ENCODE peak calls at places on chromosomes 2 and 18, in five cellular contexts. W is brain microvascular endothelial cell, F is upper lobe of right lung, B is fibroblast of villous mesenchyme, D is DND-41. I is an unnamed sample.

GRCh38 chr2:70443078-70443465 is 110.6 kb downstream of the TGFA start:
- DNase-seq in W (no peak), F (no peak), B (no peak), D (no peak), I (no peak)

GRCh38 chr18:55116855-55117254 is 157.6 kb upstream of the CCDC68 start:
- DNase-seq in W (no peak), F (no peak), B (no peak), D (no peak), I (no peak)

GRCh38 chr2:111634995-111635538 is 248.9 kb downstream of the ANAPC1 start:
- DNase-seq in W (no peak), F (no peak), B (peak), D (no peak), I (no peak)

GRCh38 chr2:40164736-40165502 is 287.0 kb downstream of the SLC8A1 start:
- DNase-seq in W (no peak), F (no peak), B (no peak), D (no peak), I (no peak)

GRCh38 chr18:55096261-55097026 is 137.2 kb upstream of the CCDC68 start:
- DNase-seq in W (peak), F (no peak), B (peak), D (no peak), I (peak)

GRCh38 chr2:77590298-77590917 is 68.2 kb upstream of the LRRTM4 start:
- DNase-seq in W (no peak), F (peak), B (no peak), D (no peak), I (no peak)

GRCh38 chr2:176562359-176563043 is 293.3 kb downstream of the MTX2 start:
- DNase-seq in W (peak), F (no peak), B (peak), D (no peak), I (no peak)

GRCh38 chr2:205967391-205968075 is 118.4 kb downstream of the INO80D start:
- DNase-seq in W (no peak), F (no peak), B (peak), D (no peak), I (no peak)

GRCh38 chr2:14616342-14616741 is 16.2 kb upstream of the LRATD1 start:
- DNase-seq in W (no peak), F (no peak), B (no peak), D (no peak), I (no peak)

GRCh38 chr2:135727968-135728728 is 13.5 kb upstream of the UBXN4 start:
- DNase-seq in W (no peak), F (no peak), B (no peak), D (no peak), I (no peak)

GRCh38 chr2:101311390-101312019 is 3.0 kb upstream of the RNF149 start:
- DNase-seq in W (no peak), F (no peak), B (no peak), D (peak), I (no peak)

GRCh38 chr2:42498482-42498881 is 4.7 kb upstream of the KCNG3 start:
- DNase-seq in W (no peak), F (no peak), B (no peak), D (no peak), I (no peak)

GRCh38 chr2:5540856-5541255 is 151.3 kb upstream of the SOX11 start:
- DNase-seq in W (no peak), F (no peak), B (no peak), D (no peak), I (no peak)

GRCh38 chr2:187206071-187206470 is 242.0 kb downstream of the CALCRL start:
- DNase-seq in W (no peak), F (no peak), B (no peak), D (no peak), I (no peak)

GRCh38 chr2:190261851-190262250 is 57.8 kb downstream of the HIBCH start:
- DNase-seq in W (no peak), F (no peak), B (no peak), D (no peak), I (no peak)

GRCh38 chr2:240411261-240412160 is 24.0 kb upstream of the GPC1 start:
- DNase-seq in W (no peak), F (peak), B (no peak), D (no peak), I (no peak)

GRCh38 chr2:210288376-210288775 is 26.6 kb downstream of the MYL1 start:
- DNase-seq in W (no peak), F (no peak), B (no peak), D (no peak), I (no peak)

GRCh38 chr2:207770602-207771404 is 1.1 kb upstream of the FZD5 start:
- DNase-seq in W (no peak), F (peak), B (no peak), D (no peak), I (no peak)
- TF ChIP-seq CTCF in W (no peak), F (no peak), B (no peak), D (no peak), I (no peak)

GRCh38 chr2:86519349-86519748 is 43.9 kb downstream of the CHMP3 start:
- DNase-seq in W (no peak), F (no peak), B (no peak), D (no peak), I (no peak)

GRCh38 chr2:86522711-86523110 is 40.5 kb downstream of the CHMP3 start:
- DNase-seq in W (no peak), F (no peak), B (no peak), D (no peak), I (no peak)

GRCh38 chr2:86520153-86520552 is 43.1 kb downstream of the CHMP3 start:
- DNase-seq in W (no peak), F (no peak), B (no peak), D (no peak), I (no peak)

GRCh38 chr2:86521922-86522321 is 41.3 kb downstream of the CHMP3 start:
- DNase-seq in W (no peak), F (no peak), B (no peak), D (no peak), I (no peak)

GRCh38 chr2:86518498-86518897 is 44.7 kb downstream of the CHMP3 start:
- DNase-seq in W (no peak), F (no peak), B (peak), D (no peak), I (no peak)
- TF ChIP-seq CTCF in W (peak), F (peak), B (peak), D (peak), I (no peak)

DNA sequence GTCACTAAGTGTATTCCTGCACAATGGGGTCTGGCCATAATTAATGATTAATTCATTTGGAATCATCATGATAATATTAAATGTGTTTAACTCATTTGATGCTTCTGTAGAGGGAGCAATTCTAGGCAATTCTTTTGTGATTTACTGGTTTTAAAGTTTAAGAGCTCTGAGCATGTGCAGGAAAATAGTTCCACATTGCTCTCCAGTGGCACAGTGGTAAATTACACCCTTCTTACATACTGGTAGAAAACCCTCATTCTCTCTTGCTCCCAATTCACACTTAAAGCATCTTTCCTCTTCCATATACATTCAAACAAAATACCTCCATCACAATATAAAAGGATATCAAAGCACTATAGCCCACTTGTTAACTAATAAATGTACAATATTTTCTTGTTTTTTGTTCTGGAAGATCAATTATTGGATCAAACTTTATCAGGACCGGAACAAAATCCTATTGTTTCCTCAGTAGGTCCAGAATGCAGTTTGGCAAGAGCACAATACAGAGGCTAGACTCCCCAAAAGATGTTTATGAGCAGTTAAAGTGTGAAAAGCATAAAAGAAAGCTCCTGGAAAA is 844.3 kb downstream of the MBD2 start:
- DNase-seq in W (no peak), F (no peak), B (peak), D (no peak), I (no peak)
- TF ChIP-seq CTCF in W (peak), F (peak), B (peak), D (peak), I (no peak)

DNA sequence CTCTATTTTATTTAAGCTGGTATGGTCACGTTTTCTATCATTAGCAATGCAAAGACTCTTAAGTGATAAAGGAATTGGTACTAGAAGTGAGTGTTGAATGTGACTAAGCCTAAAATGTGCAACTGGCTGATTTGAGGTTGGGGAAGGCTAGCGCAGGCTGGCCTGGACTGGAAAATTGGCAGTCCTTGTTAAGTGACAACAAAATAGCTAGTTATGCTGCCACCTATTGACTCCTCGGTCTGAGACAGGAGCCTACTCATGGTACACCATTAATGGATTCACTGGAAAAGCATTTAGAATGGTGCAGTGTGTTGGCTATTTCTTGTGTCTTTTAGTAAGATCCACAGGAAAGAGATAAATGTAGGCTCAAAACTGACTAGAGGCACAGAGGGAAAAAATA is 5.7 kb upstream of the WIPF1 start:
- DNase-seq in W (peak), F (no peak), B (peak), D (peak), I (peak)
- TF ChIP-seq CTCF in W (peak), F (peak), B (peak), D (peak), I (peak)

DNA sequence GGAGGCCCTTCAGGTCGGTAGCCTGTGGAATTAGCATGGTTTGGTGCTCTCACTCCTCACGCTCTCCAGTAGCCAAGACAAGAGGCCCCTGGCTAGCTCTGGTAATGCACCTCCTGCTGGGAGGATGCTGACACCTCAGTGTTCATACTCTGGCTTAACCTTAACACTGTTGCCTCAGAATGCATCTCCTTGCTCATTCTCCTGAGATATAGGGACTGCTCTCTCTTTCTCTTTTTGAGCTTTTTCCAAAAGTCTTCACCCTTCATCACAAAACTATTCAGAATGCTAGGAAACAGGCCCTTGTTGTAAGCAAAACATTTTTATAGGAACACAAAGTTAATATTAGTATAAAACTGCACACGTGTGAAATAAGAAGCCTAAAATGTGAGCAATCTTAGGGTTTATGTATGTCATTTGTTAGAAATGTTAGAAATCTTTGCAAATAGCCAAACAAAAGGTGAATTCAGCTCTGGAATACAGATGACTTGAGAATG is 17.3 kb upstream of the IMPA2 start:
- DNase-seq in W (no peak), F (no peak), B (peak), D (no peak), I (no peak)
- TF ChIP-seq CTCF in W (peak), F (no peak), B (peak), D (no peak), I (no peak)

I was measured in colonic mucosa.